ENCODE peak calls at places on chromosomes 11 and 22, in five cellular contexts. O, X, F, N and D are unnamed samples.

GRCh38 chr22:16975155-16975885 is 32.7 kb downstream of the GAB4 start:
- DNase-seq in F (no peak), X (no peak), N (no peak), O (no peak), D (no peak)

GRCh38 chr22:23777776-23778575 is 5.3 kb downstream of the MMP11 start:
- DNase-seq in O (peak), F (no peak), X (no peak), N (no peak), D (no peak)

GRCh38 chr11:3228445-3228829 is 3.8 kb downstream of the MRGPRE start:
- DNase-seq in N (no peak), O (no peak), F (no peak), X (no peak), D (no peak)

GRCh38 chr11:116473236-116473769 is 299.5 kb downstream of the BUD13 start:
- DNase-seq in X (no peak), N (no peak), F (no peak), O (no peak), D (no peak)

GRCh38 chr11:64233913-64234839 is at the start of gene VEGFB:
- DNase-seq in N (peak), O (peak), F (no peak), X (peak), D (no peak)

GRCh38 chr22:48488611-48489456 is 1338.8 kb downstream of the BRD1 start:
- DNase-seq in N (no peak), O (no peak), X (no peak), F (no peak), D (no peak)

GRCh38 chr11:69808708-69809107 is 10.5 kb downstream of the FGF3 start:
- DNase-seq in X (peak), F (peak), O (peak), N (no peak), D (no peak)

GRCh38 chr11:57368106-57368826 is 12.7 kb downstream of the PRG3 start:
- DNase-seq in X (no peak), F (no peak), N (no peak), O (no peak), D (no peak)

GRCh38 chr11:106457727-106458126 is 380.3 kb downstream of the AASDHPPT start:
- DNase-seq in F (peak), O (peak), X (no peak), N (no peak), D (no peak)

GRCh38 chr22:45448431-45448830 is 34.9 kb downstream of the RIBC2 start:
- DNase-seq in X (no peak), F (peak), O (no peak), N (no peak), D (no peak)

GRCh38 chr22:40335358-40335757 is 10.9 kb upstream of the ADSL start:
- DNase-seq in F (no peak), N (no peak), O (no peak), X (no peak), D (no peak)

GRCh38 chr11:120127236-120127635 is 10.7 kb downstream of the TRIM29 start:
- DNase-seq in O (no peak), N (no peak), F (no peak), X (no peak), D (no peak)

GRCh38 chr22:49553518-49554295 is 274.0 kb downstream of the BRD1 start:
- DNase-seq in O (no peak), N (no peak), X (peak), F (no peak), D (no peak)

GRCh38 chr22:26322179-26322905 is 106.7 kb upstream of the ASPHD2 start:
- DNase-seq in N (no peak), O (peak), X (no peak), F (peak), D (no peak)

GRCh38 chr11:114079406-114080072 is 20.0 kb downstream of the ZBTB16 start:
- DNase-seq in O (no peak), X (no peak), N (no peak), F (peak), D (no peak)

GRCh38 chr11:133903875-133904817 is 52.6 kb downstream of the IGSF9B start:
- DNase-seq in F (no peak), O (no peak), X (no peak), N (no peak), D (no peak)

GRCh38 chr22:38038890-38039812 is 18.1 kb upstream of the PICK1 start:
- DNase-seq in X (no peak), N (no peak), F (no peak), O (no peak), D (no peak)